ENCODE peak calls at places on chromosome 1, in eight cellular contexts. One of them, this sample, is unnamed.
A peak's percentile ranks its signal among the peaks of the same experiment; 100 is the strongest.

GRCh38 chr1:113990541-113990940 is 11.3 kb downstream of the OLFML3 start:
- DNase-seq in neural crest cell: no peak
- DNase-seq in EL: no peak
- DNase-seq in activated naive CD4-positive, alpha-beta T cell: no peak
- DNase-seq in stromal cell of bone marrow: no peak
- DNase-seq in HTR-8/SVneo: no peak
- DNase-seq in KBM-7: no peak
- DNase-seq in HT-29: no peak
- DNase-seq in this sample: no peak

GRCh38 chr1:101077849-101078248 is 52.3 kb upstream of the DPH5 start:
- DNase-seq in HT-29: no peak
- DNase-seq in activated naive CD4-positive, alpha-beta T cell: no peak
- DNase-seq in KBM-7: no peak
- DNase-seq in HTR-8/SVneo: no peak
- DNase-seq in EL: no peak
- DNase-seq in stromal cell of bone marrow: no peak
- DNase-seq in neural crest cell: no peak
- DNase-seq in this sample: no peak

GRCh38 chr1:82273816-82274215 is 473.1 kb downstream of the ADGRL2 start:
- DNase-seq in stromal cell of bone marrow: no peak
- DNase-seq in KBM-7: no peak
- DNase-seq in activated naive CD4-positive, alpha-beta T cell: no peak
- DNase-seq in neural crest cell: no peak
- DNase-seq in EL: peak; percentile 4
- DNase-seq in HTR-8/SVneo: no peak
- DNase-seq in HT-29: no peak
- DNase-seq in this sample: no peak

GRCh38 chr1:116494351-116494692 is 76.5 kb downstream of the CD58 start:
- DNase-seq in activated naive CD4-positive, alpha-beta T cell: no peak
- DNase-seq in HTR-8/SVneo: no peak
- DNase-seq in stromal cell of bone marrow: no peak
- DNase-seq in KBM-7: no peak
- DNase-seq in neural crest cell: peak; percentile 32
- DNase-seq in EL: no peak
- DNase-seq in HT-29: no peak
- DNase-seq in this sample: no peak

GRCh38 chr1:16975838-16976237 is 4.6 kb downstream of the MFAP2 start:
- DNase-seq in neural crest cell: no peak
- DNase-seq in KBM-7: no peak
- DNase-seq in stromal cell of bone marrow: no peak
- DNase-seq in HT-29: no peak
- DNase-seq in EL: no peak
- DNase-seq in HTR-8/SVneo: no peak
- DNase-seq in activated naive CD4-positive, alpha-beta T cell: no peak
- DNase-seq in this sample: no peak

GRCh38 chr1:10745886-10746455 is 50.5 kb downstream of the CASZ1 start:
- DNase-seq in HT-29: no peak
- DNase-seq in EL: no peak
- DNase-seq in HTR-8/SVneo: no peak
- DNase-seq in stromal cell of bone marrow: no peak
- DNase-seq in activated naive CD4-positive, alpha-beta T cell: no peak
- DNase-seq in KBM-7: no peak
- DNase-seq in neural crest cell: no peak
- DNase-seq in this sample: no peak

GRCh38 chr1:162080472-162081015 is 11.1 kb downstream of the NOS1AP start:
- DNase-seq in KBM-7: no peak
- DNase-seq in neural crest cell: no peak
- DNase-seq in EL: no peak
- DNase-seq in stromal cell of bone marrow: no peak
- DNase-seq in HTR-8/SVneo: no peak
- DNase-seq in HT-29: no peak
- DNase-seq in activated naive CD4-positive, alpha-beta T cell: no peak
- DNase-seq in this sample: no peak

GRCh38 chr1:179369751-179370341 is 4.1 kb downstream of the AXDND1 start:
- DNase-seq in neural crest cell: peak; percentile 25
- DNase-seq in stromal cell of bone marrow: peak; percentile 45
- DNase-seq in activated naive CD4-positive, alpha-beta T cell: peak; percentile 2
- DNase-seq in HT-29: peak; percentile 82
- DNase-seq in EL: peak; percentile 67
- DNase-seq in HTR-8/SVneo: peak; percentile 64
- DNase-seq in KBM-7: peak; percentile 79
- DNase-seq in this sample: peak; percentile 28

GRCh38 chr1:246043556-246043955 is 463.5 kb downstream of the SMYD3 start:
- DNase-seq in neural crest cell: no peak
- DNase-seq in HTR-8/SVneo: no peak
- DNase-seq in EL: no peak
- DNase-seq in KBM-7: no peak
- DNase-seq in stromal cell of bone marrow: no peak
- DNase-seq in activated naive CD4-positive, alpha-beta T cell: no peak
- DNase-seq in HT-29: no peak
- DNase-seq in this sample: no peak

GRCh38 chr1:32455958-32456357 is 8.9 kb upstream of the ZBTB8B start:
- DNase-seq in EL: no peak
- DNase-seq in KBM-7: no peak
- DNase-seq in activated naive CD4-positive, alpha-beta T cell: no peak
- DNase-seq in neural crest cell: no peak
- DNase-seq in stromal cell of bone marrow: no peak
- DNase-seq in HTR-8/SVneo: no peak
- DNase-seq in HT-29: no peak
- DNase-seq in this sample: no peak

GRCh38 chr1:12622506-12622905 is 4.5 kb upstream of the DHRS3 start:
- DNase-seq in HTR-8/SVneo: no peak
- DNase-seq in KBM-7: no peak
- DNase-seq in HT-29: no peak
- DNase-seq in activated naive CD4-positive, alpha-beta T cell: no peak
- DNase-seq in EL: no peak
- DNase-seq in neural crest cell: no peak
- DNase-seq in stromal cell of bone marrow: no peak
- DNase-seq in this sample: no peak

GRCh38 chr1:248158758-248159157 is 13.8 kb downstream of the OR2M5 start:
- DNase-seq in EL: no peak
- DNase-seq in neural crest cell: no peak
- DNase-seq in HT-29: no peak
- DNase-seq in HTR-8/SVneo: no peak
- DNase-seq in activated naive CD4-positive, alpha-beta T cell: no peak
- DNase-seq in stromal cell of bone marrow: no peak
- DNase-seq in KBM-7: no peak
- DNase-seq in this sample: no peak

GRCh38 chr1:91781916-91782622 is 103.9 kb downstream of the TGFBR3 start:
- DNase-seq in HT-29: no peak
- DNase-seq in EL: no peak
- DNase-seq in activated naive CD4-positive, alpha-beta T cell: no peak
- DNase-seq in stromal cell of bone marrow: no peak
- DNase-seq in neural crest cell: no peak
- DNase-seq in HTR-8/SVneo: no peak
- DNase-seq in KBM-7: no peak
- DNase-seq in this sample: no peak

GRCh38 chr1:160768295-160768657 is 27.7 kb upstream of the LY9 start:
- DNase-seq in HTR-8/SVneo: no peak
- DNase-seq in HT-29: peak; percentile 27
- DNase-seq in neural crest cell: no peak
- DNase-seq in stromal cell of bone marrow: no peak
- DNase-seq in activated naive CD4-positive, alpha-beta T cell: peak; percentile 72
- DNase-seq in EL: peak; percentile 50
- DNase-seq in KBM-7: peak; percentile 60
- DNase-seq in this sample: no peak

GRCh38 chr1:155978325-155978972 is at the start of gene ARHGEF2:
- DNase-seq in activated naive CD4-positive, alpha-beta T cell: peak; percentile 70
- DNase-seq in stromal cell of bone marrow: no peak
- DNase-seq in KBM-7: peak; percentile 94
- DNase-seq in HTR-8/SVneo: peak; percentile 75
- DNase-seq in HT-29: peak; percentile 61
- DNase-seq in neural crest cell: peak; percentile 55
- DNase-seq in EL: peak; percentile 87
- DNase-seq in this sample: no peak

GRCh38 chr1:10653370-10654125 is 142.9 kb downstream of the CASZ1 start:
- DNase-seq in EL: no peak
- DNase-seq in HTR-8/SVneo: no peak
- DNase-seq in stromal cell of bone marrow: no peak
- DNase-seq in KBM-7: no peak
- DNase-seq in activated naive CD4-positive, alpha-beta T cell: no peak
- DNase-seq in neural crest cell: no peak
- DNase-seq in HT-29: no peak
- DNase-seq in this sample: no peak

GRCh38 chr1:243596441-243597183 is 253.4 kb downstream of the AKT3 start:
- DNase-seq in HTR-8/SVneo: peak; percentile 45
- DNase-seq in KBM-7: peak; percentile 32
- DNase-seq in EL: peak; percentile 91
- DNase-seq in neural crest cell: no peak
- DNase-seq in stromal cell of bone marrow: peak; percentile 74
- DNase-seq in activated naive CD4-positive, alpha-beta T cell: no peak
- DNase-seq in HT-29: no peak
- DNase-seq in this sample: peak; percentile 77

GRCh38 chr1:60895167-60896124 is 186.9 kb upstream of the NFIA start:
- DNase-seq in neural crest cell: no peak
- DNase-seq in HTR-8/SVneo: no peak
- DNase-seq in HT-29: no peak
- DNase-seq in activated naive CD4-positive, alpha-beta T cell: no peak
- DNase-seq in EL: no peak
- DNase-seq in KBM-7: no peak
- DNase-seq in stromal cell of bone marrow: no peak
- DNase-seq in this sample: no peak

GRCh38 chr1:26409191-26409751 is 1.3 kb upstream of the LIN28A start:
- DNase-seq in stromal cell of bone marrow: no peak
- DNase-seq in HTR-8/SVneo: no peak
- DNase-seq in activated naive CD4-positive, alpha-beta T cell: no peak
- DNase-seq in KBM-7: no peak
- DNase-seq in HT-29: no peak
- DNase-seq in neural crest cell: peak; percentile 89
- DNase-seq in EL: peak; percentile 48
- DNase-seq in this sample: no peak

GRCh38 chr1:191022856-191023255 is 545.2 kb upstream of the BRINP3 start:
- DNase-seq in KBM-7: no peak
- DNase-seq in activated naive CD4-positive, alpha-beta T cell: no peak
- DNase-seq in HT-29: no peak
- DNase-seq in EL: peak; percentile 64
- DNase-seq in neural crest cell: no peak
- DNase-seq in HTR-8/SVneo: peak; percentile 24
- DNase-seq in stromal cell of bone marrow: no peak
- DNase-seq in this sample: no peak

GRCh38 chr1:174005032-174005431 is 17.1 kb downstream of the RC3H1 start:
- DNase-seq in HT-29: no peak
- DNase-seq in activated naive CD4-positive, alpha-beta T cell: no peak
- DNase-seq in EL: peak; percentile 29
- DNase-seq in KBM-7: no peak
- DNase-seq in neural crest cell: no peak
- DNase-seq in HTR-8/SVneo: no peak
- DNase-seq in stromal cell of bone marrow: peak; percentile 74
- DNase-seq in this sample: peak; percentile 28

GRCh38 chr1:114536043-114536442 is 25.0 kb upstream of the TRIM33 start:
- DNase-seq in activated naive CD4-positive, alpha-beta T cell: no peak
- DNase-seq in HTR-8/SVneo: no peak
- DNase-seq in EL: no peak
- DNase-seq in neural crest cell: no peak
- DNase-seq in KBM-7: no peak
- DNase-seq in stromal cell of bone marrow: no peak
- DNase-seq in HT-29: no peak
- DNase-seq in this sample: no peak

GRCh38 chr1:170840371-170840770 is 95.0 kb upstream of the MROH9 start:
- DNase-seq in stromal cell of bone marrow: no peak
- DNase-seq in HT-29: no peak
- DNase-seq in activated naive CD4-positive, alpha-beta T cell: no peak
- DNase-seq in KBM-7: no peak
- DNase-seq in neural crest cell: no peak
- DNase-seq in HTR-8/SVneo: no peak
- DNase-seq in EL: no peak
- DNase-seq in this sample: no peak

GRCh38 chr1:214453109-214453722 is 98.2 kb downstream of the PTPN14 start:
- DNase-seq in neural crest cell: no peak
- DNase-seq in HT-29: no peak
- DNase-seq in HTR-8/SVneo: no peak
- DNase-seq in stromal cell of bone marrow: no peak
- DNase-seq in KBM-7: no peak
- DNase-seq in activated naive CD4-positive, alpha-beta T cell: no peak
- DNase-seq in EL: peak; percentile 81
- DNase-seq in this sample: no peak

GRCh38 chr1:231613419-231614349 is 12.9 kb upstream of the DISC1 start:
- DNase-seq in HTR-8/SVneo: no peak
- DNase-seq in stromal cell of bone marrow: no peak
- DNase-seq in activated naive CD4-positive, alpha-beta T cell: no peak
- DNase-seq in HT-29: no peak
- DNase-seq in EL: no peak
- DNase-seq in KBM-7: no peak
- DNase-seq in neural crest cell: no peak
- DNase-seq in this sample: no peak

GRCh38 chr1:3864884-3865283 is 7.6 kb downstream of the DFFB start:
- DNase-seq in stromal cell of bone marrow: no peak
- DNase-seq in EL: no peak
- DNase-seq in HTR-8/SVneo: no peak
- DNase-seq in neural crest cell: no peak
- DNase-seq in HT-29: no peak
- DNase-seq in KBM-7: no peak
- DNase-seq in activated naive CD4-positive, alpha-beta T cell: no peak
- DNase-seq in this sample: no peak

GRCh38 chr1:21534674-21535378 is 25.6 kb downstream of the ALPL start:
- DNase-seq in stromal cell of bone marrow: peak; percentile 14
- DNase-seq in KBM-7: peak; percentile 80
- DNase-seq in HT-29: peak; percentile 58
- DNase-seq in HTR-8/SVneo: no peak
- DNase-seq in neural crest cell: peak; percentile 28
- DNase-seq in activated naive CD4-positive, alpha-beta T cell: no peak
- DNase-seq in EL: peak; percentile 22
- DNase-seq in this sample: no peak

GRCh38 chr1:159960721-159961381 is 6.8 kb upstream of the SLAMF9 start:
- DNase-seq in EL: peak; percentile 76
- DNase-seq in neural crest cell: no peak
- DNase-seq in activated naive CD4-positive, alpha-beta T cell: no peak
- DNase-seq in HT-29: peak; percentile 49
- DNase-seq in KBM-7: no peak
- DNase-seq in HTR-8/SVneo: no peak
- DNase-seq in stromal cell of bone marrow: peak; percentile 92
- DNase-seq in this sample: peak; percentile 85

GRCh38 chr1:27574871-27575831 is 28.8 kb downstream of the AHDC1 start:
- DNase-seq in HTR-8/SVneo: peak; percentile 63
- DNase-seq in activated naive CD4-positive, alpha-beta T cell: no peak
- DNase-seq in neural crest cell: peak; percentile 52
- DNase-seq in HT-29: peak; percentile 84
- DNase-seq in stromal cell of bone marrow: peak; percentile 73
- DNase-seq in KBM-7: no peak
- DNase-seq in EL: peak; percentile 90
- DNase-seq in this sample: peak; percentile 76

GRCh38 chr1:184930232-184930631 is 44.1 kb downstream of the NIBAN1 start:
- DNase-seq in HTR-8/SVneo: no peak
- DNase-seq in activated naive CD4-positive, alpha-beta T cell: no peak
- DNase-seq in EL: no peak
- DNase-seq in KBM-7: no peak
- DNase-seq in HT-29: peak; percentile 73
- DNase-seq in neural crest cell: no peak
- DNase-seq in stromal cell of bone marrow: no peak
- DNase-seq in this sample: no peak

GRCh38 chr1:1782399-1783221 is 4.3 kb upstream of the NADK start:
- DNase-seq in EL: peak; percentile 70
- DNase-seq in neural crest cell: no peak
- DNase-seq in KBM-7: peak; percentile 38
- DNase-seq in activated naive CD4-positive, alpha-beta T cell: peak; percentile 10
- DNase-seq in stromal cell of bone marrow: peak; percentile 54
- DNase-seq in HTR-8/SVneo: no peak
- DNase-seq in HT-29: peak; percentile 87
- DNase-seq in this sample: peak; percentile 25

GRCh38 chr1:110190282-110190929 is 19.7 kb upstream of the KCNC4 start:
- DNase-seq in neural crest cell: no peak
- DNase-seq in HT-29: no peak
- DNase-seq in activated naive CD4-positive, alpha-beta T cell: no peak
- DNase-seq in KBM-7: no peak
- DNase-seq in HTR-8/SVneo: no peak
- DNase-seq in EL: no peak
- DNase-seq in stromal cell of bone marrow: no peak
- DNase-seq in this sample: no peak

GRCh38 chr1:56811331-56811730 is 7.9 kb downstream of the FYB2 start:
- DNase-seq in activated naive CD4-positive, alpha-beta T cell: no peak
- DNase-seq in EL: no peak
- DNase-seq in stromal cell of bone marrow: no peak
- DNase-seq in HTR-8/SVneo: no peak
- DNase-seq in neural crest cell: no peak
- DNase-seq in KBM-7: no peak
- DNase-seq in HT-29: no peak
- DNase-seq in this sample: no peak

GRCh38 chr1:226778657-226779058 is 39.6 kb upstream of the ITPKB start:
- DNase-seq in neural crest cell: no peak
- DNase-seq in HTR-8/SVneo: peak; percentile 94
- DNase-seq in activated naive CD4-positive, alpha-beta T cell: no peak
- DNase-seq in HT-29: no peak
- DNase-seq in EL: peak; percentile 97
- DNase-seq in stromal cell of bone marrow: peak; percentile 92
- DNase-seq in KBM-7: no peak
- DNase-seq in this sample: peak; percentile 90

This sample was measured in GM04504.